ENCODE peak calls at places on chromosomes 6 and 20, in six cellular contexts. V is nephron progenitor cell; W is activated T-helper 1 cell treated with Interleukin-2 at 50 U/mL for 16 hours; S is stimulated activated naive CD4-positive, alpha-beta T cell; Q is iris pigment epithelial cell; A is HFFc6. B is an unnamed sample.

GRCh38 chr20:34632870-34633452 is 43.9 kb downstream of the PIGU start:
- DNase-seq in V (no peak), W (no peak), S (no peak), Q (no peak), A (no peak), B (no peak)

GRCh38 chr20:31990958-31991705 is 19.1 kb upstream of the CCM2L start:
- DNase-seq in V (no peak), W (no peak), S (no peak), Q (no peak), A (no peak), B (no peak)

GRCh38 chr6:15953152-15953880 is 175.6 kb upstream of the MYLIP start:
- DNase-seq in V (no peak), W (no peak), S (no peak), Q (peak; percentile 46), A (no peak), B (no peak)

GRCh38 chr6:105402090-105402980 is 547 bp downstream of the PREP start:
- DNase-seq in V (peak; percentile 18), W (no peak), S (no peak), Q (peak; percentile 51), A (peak; percentile 28), B (no peak)

GRCh38 chr20:35992713-35993335 is 24.4 kb downstream of the CNBD2 start:
- DNase-seq in V (peak; percentile 44), W (peak; percentile 4), S (peak; percentile 30), Q (peak; percentile 50), A (peak; percentile 58), B (peak; percentile 13)

GRCh38 chr6:45327956-45328522 is at the start of gene RUNX2:
- DNase-seq in V (no peak), W (no peak), S (no peak), Q (peak; percentile 88), A (peak; percentile 68), B (no peak)

GRCh38 chr20:38092260-38092857 is 58.8 kb downstream of the RPRD1B start:
- DNase-seq in V (no peak), W (no peak), S (no peak), Q (no peak), A (no peak), B (no peak)

GRCh38 chr20:10242166-10242565 is 23.5 kb downstream of the SNAP25 start:
- DNase-seq in V (no peak), W (no peak), S (no peak), Q (no peak), A (no peak), B (no peak)

GRCh38 chr6:54698974-54699373 is 147.6 kb upstream of the FAM83B start:
- DNase-seq in V (no peak), W (no peak), S (no peak), Q (no peak), A (no peak), B (no peak)

GRCh38 chr6:137659871-137660270 is 165.7 kb upstream of the OLIG3 start:
- DNase-seq in V (no peak), W (no peak), S (no peak), Q (no peak), A (no peak), B (no peak)

GRCh38 chr20:49400904-49401303 is 81.6 kb downstream of the KCNB1 start:
- DNase-seq in V (no peak), W (no peak), S (no peak), Q (peak; percentile 62), A (no peak), B (no peak)

GRCh38 chr6:14665827-14666724 is 548.5 kb downstream of the CD83 start:
- DNase-seq in V (no peak), W (no peak), S (no peak), Q (peak; percentile 96), A (peak; percentile 92), B (no peak)

GRCh38 chr6:5208491-5208890 is 52.3 kb downstream of the LYRM4 start:
- DNase-seq in V (no peak), W (no peak), S (no peak), Q (no peak), A (no peak), B (no peak)

GRCh38 chr6:32149577-32149845 is 2.2 kb downstream of the PRRT1 start:
- DNase-seq in V (no peak), W (no peak), S (no peak), Q (no peak), A (no peak), B (no peak)

GRCh38 chr6:159254186-159254585 is 85.0 kb downstream of the FNDC1 start:
- DNase-seq in V (no peak), W (no peak), S (no peak), Q (peak; percentile 6), A (peak; percentile 73), B (no peak)

GRCh38 chr20:58636396-58636982 is 14.6 kb upstream of the STX16 start:
- DNase-seq in V (no peak), W (no peak), S (no peak), Q (no peak), A (no peak), B (no peak)

GRCh38 chr6:6915813-6916547 is 191.8 kb upstream of the RREB1 start:
- DNase-seq in V (no peak), W (no peak), S (no peak), Q (peak; percentile 82), A (peak; percentile 20), B (peak; percentile 39)

GRCh38 chr20:23361108-23361650 is 803 bp upstream of the GZF1 start:
- DNase-seq in V (no peak), W (no peak), S (no peak), Q (peak; percentile 61), A (no peak), B (no peak)

GRCh38 chr6:24658573-24659511 is 7.9 kb downstream of the TDP2 start:
- DNase-seq in V (no peak), W (no peak), S (no peak), Q (peak; percentile 98), A (peak; percentile 64), B (no peak)

GRCh38 chr6:168867247-168868102 is 386.2 kb downstream of the THBS2 start:
- DNase-seq in V (no peak), W (no peak), S (no peak), Q (no peak), A (no peak), B (no peak)

GRCh38 chr6:74091133-74091793 is 395.3 kb downstream of the CD109 start:
- DNase-seq in V (peak; percentile 15), W (no peak), S (no peak), Q (peak; percentile 35), A (no peak), B (no peak)

GRCh38 chr6:138572885-138573284 is 73.6 kb upstream of the NHSL1 start:
- DNase-seq in V (no peak), W (no peak), S (no peak), Q (no peak), A (no peak), B (no peak)

GRCh38 chr20:1819311-1820136 is 75.7 kb upstream of the SIRPA start:
- DNase-seq in V (no peak), W (no peak), S (no peak), Q (peak; percentile 26), A (no peak), B (no peak)

GRCh38 chr6:137155830-137156229 is 17.6 kb downstream of the IL22RA2 start:
- DNase-seq in V (no peak), W (no peak), S (peak; percentile 30), Q (peak; percentile 91), A (no peak), B (peak; percentile 66)

GRCh38 chr6:72446427-72446826 is 175.4 kb upstream of the KCNQ5 start:
- DNase-seq in V (no peak), W (no peak), S (no peak), Q (peak; percentile 27), A (peak; percentile 9), B (no peak)

GRCh38 chr6:37321516-37321915 is 32.3 kb upstream of the RNF8 start:
- DNase-seq in V (no peak), W (no peak), S (no peak), Q (no peak), A (no peak), B (no peak)

GRCh38 chr6:134529921-134530320 is 212.0 kb upstream of the SGK1 start:
- DNase-seq in V (no peak), W (no peak), S (peak; percentile 73), Q (peak; percentile 89), A (no peak), B (no peak)

GRCh38 chr6:40763001-40763400 is 175.8 kb upstream of the LRFN2 start:
- DNase-seq in V (no peak), W (no peak), S (no peak), Q (no peak), A (no peak), B (no peak)

GRCh38 chr6:148064406-148065134 is 278.1 kb upstream of the SASH1 start:
- DNase-seq in V (peak; percentile 7), W (no peak), S (no peak), Q (peak; percentile 73), A (peak; percentile 70), B (no peak)

GRCh38 chr6:112990971-112991370 is 643.8 kb downstream of the RFPL4B start:
- DNase-seq in V (no peak), W (no peak), S (no peak), Q (no peak), A (no peak), B (no peak)

GRCh38 chr20:59861389-59861788 is 72.0 kb downstream of the SYCP2 start:
- DNase-seq in V (no peak), W (no peak), S (no peak), Q (no peak), A (no peak), B (no peak)

GRCh38 chr6:62150048-62150663 is 135.9 kb downstream of the KHDRBS2 start:
- DNase-seq in V (peak; percentile 28), W (no peak), S (no peak), Q (peak; percentile 34), A (peak; percentile 25), B (no peak)

GRCh38 chr20:46396052-46396451 is 10.4 kb downstream of the ELMO2 start:
- DNase-seq in V (no peak), W (no peak), S (no peak), Q (no peak), A (no peak), B (no peak)

GRCh38 chr20:43398676-43399324 is 58.9 kb upstream of the SRSF6 start:
- DNase-seq in V (no peak), W (no peak), S (no peak), Q (no peak), A (no peak), B (no peak)

GRCh38 chr6:137494281-137494966 is at the start of gene OLIG3:
- DNase-seq in V (no peak), W (no peak), S (no peak), Q (no peak), A (no peak), B (no peak)

GRCh38 chr6:10412165-10412947 is 2.5 kb downstream of the TFAP2A start:
- DNase-seq in V (peak; percentile 52), W (no peak), S (peak; percentile 24), Q (peak; percentile 91), A (peak; percentile 95), B (no peak)

B was measured in KG1.